ENCODE peak calls at places on chromosomes 5 and 9, in eight cellular contexts. T, A, B, H, O, P, S and N are unnamed samples.

GRCh38 chr5:128083033-128083810 is at the start of gene SLC12A2:
- DNase-seq in O (peak; percentile 95), B (peak; percentile 86), A (peak; percentile 95), T (peak; percentile 94), S (peak; percentile 98), P (peak; percentile 92), H (peak; percentile 92), N (peak; percentile 69)

GRCh38 chr5:41414598-41414997 is 95.8 kb downstream of the PLCXD3 start:
- DNase-seq in P (no peak), O (no peak), S (peak; percentile 92), H (no peak), B (no peak), T (no peak), A (no peak), N (no peak)

GRCh38 chr5:55187370-55187769 is 14.4 kb upstream of the CDC20B start:
- DNase-seq in S (peak; percentile 61), O (no peak), H (no peak), B (no peak), T (no peak), P (no peak), A (no peak), N (no peak)

GRCh38 chr9:134622896-134623407 is 18.7 kb upstream of the COL5A1 start:
- DNase-seq in A (no peak), T (no peak), H (no peak), O (no peak), S (no peak), P (no peak), B (no peak), N (no peak)

GRCh38 chr9:71962328-71962727 is 50.9 kb downstream of the C9orf85 start:
- DNase-seq in O (no peak), S (no peak), H (no peak), A (no peak), P (no peak), T (no peak), B (no peak), N (no peak)

GRCh38 chr9:35691325-35691631 is 1.6 kb upstream of the TPM2 start:
- DNase-seq in S (no peak), B (no peak), O (no peak), A (no peak), P (no peak), T (no peak), H (no peak), N (no peak)

GRCh38 chr9:128921881-128922763 is 1.3 kb downstream of the PHYHD1 start:
- DNase-seq in A (peak; percentile 74), H (no peak), B (peak; percentile 58), S (no peak), O (no peak), P (no peak), T (no peak), N (peak; percentile 71)

GRCh38 chr5:1384521-1384920 is 39.6 kb upstream of the CLPTM1L start:
- DNase-seq in P (no peak), A (peak; percentile 12), T (no peak), S (no peak), H (no peak), O (no peak), B (no peak), N (no peak)

GRCh38 chr5:115386657-115387056 is 90.2 kb upstream of the CCDC112 start:
- DNase-seq in T (no peak), B (no peak), P (no peak), O (no peak), A (no peak), S (no peak), H (no peak), N (no peak)

GRCh38 chr5:9722826-9723225 is 92.7 kb upstream of the TAS2R1 start:
- DNase-seq in O (no peak), P (no peak), B (no peak), T (no peak), A (no peak), S (no peak), H (no peak), N (no peak)

GRCh38 chr5:131944700-131945550 is 538 bp downstream of the MEIKIN start:
- DNase-seq in T (no peak), S (no peak), A (no peak), O (no peak), B (no peak), H (no peak), P (no peak), N (no peak)

GRCh38 chr5:153584131-153584530 is 93.7 kb downstream of the GRIA1 start:
- DNase-seq in O (no peak), A (no peak), T (no peak), H (no peak), B (peak; percentile 27), S (no peak), P (no peak), N (no peak)

GRCh38 chr5:159104058-159104651 is 4.4 kb upstream of the EBF1 start:
- DNase-seq in T (no peak), O (no peak), A (peak; percentile 47), S (no peak), H (no peak), B (no peak), P (no peak), N (no peak)

GRCh38 chr5:136123236-136123768 is 9.3 kb upstream of the SMAD5 start:
- DNase-seq in P (no peak), T (no peak), B (no peak), O (no peak), A (no peak), H (no peak), S (peak; percentile 76), N (no peak)